ENCODE peak calls at places on chromosomes 12 and 14, in seven cellular contexts. E is endothelial cell of umbilical vein; W is stimulated activated CD4-positive, alpha-beta T cell treated with anti-CD3 and anti-CD28 coated beads, Interleukin-2, amount 100 ng/mL, for 48 hours; C is stomach; O is NCI-H2081; I is IMR-90; U is OCI-M1. X is an unnamed sample.
A peak's percentile ranks its signal among the peaks of the same experiment; 100 is the strongest.

GRCh38 chr14:100665518-100666032 is 61.1 kb upstream of the DLK1 start:
- DNase-seq in E (no peak), W (no peak), C (no peak), O (peak; percentile 23), I (no peak), U (no peak), X (no peak)

GRCh38 chr12:49059385-49060232 is 985 bp downstream of the KMT2D start:
- DNase-seq in E (peak; percentile 23), W (peak; percentile 13), C (no peak), O (peak; percentile 50), I (no peak), U (peak; percentile 55), X (peak; percentile 9)

GRCh38 chr12:105334001-105334400 is 3.5 kb downstream of the C12orf75 start:
- DNase-seq in E (no peak), W (no peak), C (no peak), O (peak; percentile 18), I (peak; percentile 88), U (no peak), X (no peak)

GRCh38 chr12:57124259-57124877 is 3.9 kb upstream of the LRP1 start:
- DNase-seq in E (peak; percentile 65), W (peak; percentile 80), C (peak; percentile 80), O (peak; percentile 76), I (peak; percentile 69), U (peak; percentile 85), X (peak; percentile 72)

GRCh38 chr14:82796081-82796480 is 1262.4 kb upstream of the SEL1L start:
- DNase-seq in E (no peak), W (no peak), C (no peak), O (no peak), I (no peak), U (no peak), X (no peak)

GRCh38 chr12:130155416-130156073 is 6.7 kb upstream of the FZD10 start:
- DNase-seq in E (no peak), W (no peak), C (no peak), O (no peak), I (no peak), U (no peak), X (no peak)

GRCh38 chr12:14772946-14773345 is 30.3 kb downstream of the WBP11 start:
- DNase-seq in E (no peak), W (no peak), C (no peak), O (no peak), I (no peak), U (no peak), X (no peak)

GRCh38 chr14:29521526-29522137 is 406.0 kb downstream of the PRKD1 start:
- DNase-seq in E (peak; percentile 6), W (peak; percentile 0), C (no peak), O (peak; percentile 63), I (peak; percentile 6), U (peak; percentile 36), X (no peak)

GRCh38 chr14:33834956-33835655 is 115.8 kb downstream of the EGLN3 start:
- DNase-seq in E (no peak), W (no peak), C (no peak), O (no peak), I (no peak), U (no peak), X (no peak)

X was measured in naive B cell.